ENCODE peak calls at places on chromosomes 13 and 19, in four cellular contexts. W is pancreas, D is PC-3, P is IMR-90. Z is an unnamed sample.

GRCh38 chr13:32687275-32687674 is 101.0 kb downstream of the PDS5B start:
- DNase-seq in D (no peak), P (no peak), W (no peak), Z (no peak)

GRCh38 chr13:46367622-46368327 is 19.3 kb downstream of the RUBCNL start:
- DNase-seq in P (peak), D (peak), W (no peak), Z (no peak)

GRCh38 chr19:51440846-51441409 is 17.3 kb downstream of the SIGLEC8 start:
- DNase-seq in W (no peak), P (no peak), D (peak), Z (no peak)

GRCh38 chr19:1945899-1946298 is 4.9 kb downstream of the CSNK1G2 start:
- DNase-seq in P (no peak), W (peak), D (peak), Z (no peak)

GRCh38 chr19:54042989-54043388 is 20.7 kb downstream of the VSTM1 start:
- DNase-seq in D (no peak), W (no peak), P (no peak), Z (no peak)

GRCh38 chr13:27383104-27383921 is 41.1 kb upstream of the GTF3A start:
- DNase-seq in W (no peak), D (no peak), P (no peak), Z (no peak)

GRCh38 chr19:38799104-38799503 is 10.1 kb downstream of the LGALS7B start:
- DNase-seq in W (no peak), D (peak), P (peak), Z (no peak)

GRCh38 chr13:24606486-24607170 is 73.6 kb upstream of the ATP12A start:
- DNase-seq in W (no peak), D (no peak), P (no peak), Z (no peak)

GRCh38 chr13:46751811-46752635 is 44.9 kb downstream of the ESD start:
- DNase-seq in W (no peak), D (no peak), P (peak), Z (no peak)

GRCh38 chr13:50991624-50992610 is 82.3 kb downstream of the RNASEH2B start:
- DNase-seq in D (no peak), P (no peak), W (no peak), Z (no peak)

GRCh38 chr13:32031025-32031814 is at the start of gene FRY:
- DNase-seq in D (peak), P (peak), W (peak), Z (peak)

GRCh38 chr13:32622827-32623226 is 36.6 kb downstream of the PDS5B start:
- DNase-seq in D (no peak), P (no peak), W (no peak), Z (no peak)

GRCh38 chr19:49348305-49349188 is 13.3 kb downstream of the CD37 start:
- DNase-seq in W (no peak), D (no peak), P (no peak), Z (no peak)

GRCh38 chr13:110521946-110522345 is 39.6 kb downstream of the RAB20 start:
- DNase-seq in P (no peak), D (no peak), W (no peak), Z (no peak)

GRCh38 chr19:20423381-20424207 is 142.0 kb downstream of the ZNF737 start:
- DNase-seq in P (peak), W (peak), D (peak), Z (peak)

GRCh38 chr19:55452381-55453325 is 8.8 kb downstream of the ISOC2 start:
- DNase-seq in D (peak), P (peak), W (no peak), Z (peak)

GRCh38 chr13:67258482-67258881 is 28.3 kb upstream of the PCDH9 start:
- DNase-seq in D (no peak), P (no peak), W (no peak), Z (no peak)

GRCh38 chr19:54393381-54393780 is 21.9 kb upstream of the TTYH1 start:
- DNase-seq in W (no peak), D (no peak), P (no peak), Z (no peak)

GRCh38 chr19:2962018-2962670 is 15.2 kb upstream of the TLE6 start:
- DNase-seq in W (no peak), P (peak), D (peak), Z (peak)

GRCh38 chr19:16516381-16516780 is 20.2 kb downstream of the C19orf44 start:
- DNase-seq in P (no peak), D (no peak), W (no peak), Z (no peak)

GRCh38 chr13:89267734-89268133 is 1596.6 kb downstream of the SLITRK5 start:
- DNase-seq in D (peak), W (no peak), P (no peak), Z (no peak)

GRCh38 chr13:101415358-101416174 is 742 bp downstream of the NALCN start:
- DNase-seq in P (no peak), D (no peak), W (no peak), Z (no peak)

GRCh38 chr19:18385675-18386542 is at the start of gene GDF15:
- DNase-seq in P (peak), D (peak), W (peak), Z (peak)

GRCh38 chr13:110134801-110135200 is 172.2 kb downstream of the COL4A1 start:
- DNase-seq in D (no peak), W (no peak), P (no peak), Z (no peak)

GRCh38 chr19:1211494-1212234 is 6.1 kb downstream of the STK11 start:
- DNase-seq in W (peak), P (no peak), D (no peak), Z (peak)

GRCh38 chr13:57630661-57631606 is 610 bp upstream of the PCDH17 start:
- DNase-seq in W (no peak), P (no peak), D (peak), Z (no peak)

GRCh38 chr13:57627663-57628062 is 3.9 kb upstream of the PCDH17 start:
- DNase-seq in P (peak), W (no peak), D (peak), Z (no peak)

GRCh38 chr13:57629391-57629804 is 2.1 kb upstream of the PCDH17 start:
- DNase-seq in W (no peak), P (no peak), D (no peak), Z (no peak)

GRCh38 chr13:57631607-57632275 is at the start of gene PCDH17:
- DNase-seq in P (no peak), D (no peak), W (peak), Z (no peak)

GRCh38 chr13:57629821-57630235 is 1.7 kb upstream of the PCDH17 start:
- DNase-seq in D (peak), W (peak), P (peak), Z (no peak)
- H3K4me3 ChIP-seq in D (peak), W (peak), P (peak), Z (no peak)

DNA sequence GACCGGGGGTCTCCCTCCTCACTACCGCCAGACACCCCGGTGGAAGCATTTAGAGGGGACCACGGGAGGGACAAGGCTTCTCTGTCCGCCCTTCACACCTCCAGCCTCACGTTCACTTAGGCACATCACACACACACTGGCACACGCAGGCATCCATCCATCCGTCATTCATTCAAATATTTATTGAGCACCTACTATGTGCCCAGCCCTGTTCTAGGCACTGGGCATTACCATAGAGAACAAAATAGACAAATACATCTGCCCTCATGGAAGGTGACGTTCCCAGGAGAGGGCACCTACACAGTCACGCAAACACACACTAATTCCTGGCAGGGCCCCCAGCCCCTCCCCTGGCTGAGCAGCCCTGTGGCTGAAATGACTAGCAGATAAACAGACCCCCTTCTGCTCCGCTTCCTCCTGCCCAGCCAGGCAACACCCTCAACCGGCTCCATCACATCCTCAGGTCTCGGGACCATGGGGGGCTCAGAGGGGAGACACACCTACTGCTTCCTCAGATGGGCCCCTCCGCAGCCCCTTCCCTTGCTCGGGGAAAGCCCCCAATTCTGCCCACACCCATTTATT is 3.7 kb upstream of the NOP53 start:
- DNase-seq in D (no peak), W (peak), P (no peak), Z (no peak)
- H3K27ac ChIP-seq in D (no peak), W (peak), P (peak), Z (peak)

DNA sequence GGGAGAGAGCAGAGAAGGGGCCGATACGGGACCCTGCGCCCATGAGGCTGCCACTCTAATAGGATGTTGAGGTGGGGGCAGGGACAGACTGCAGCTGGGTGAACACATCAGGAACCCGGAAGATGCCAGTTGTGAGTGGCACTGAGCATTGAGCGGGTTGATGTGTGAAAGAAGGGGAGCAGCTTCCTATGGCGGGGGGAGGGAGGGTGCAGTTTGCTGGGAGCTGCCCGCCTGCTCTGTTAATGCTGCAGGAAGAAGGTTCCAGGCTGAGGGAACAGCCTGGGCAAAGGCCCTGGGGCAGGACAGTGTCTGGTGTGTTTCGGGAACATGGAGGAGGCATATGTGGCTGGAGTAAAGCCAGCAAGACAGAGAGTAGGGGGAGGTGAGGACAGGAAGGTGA is 29.8 kb downstream of the DNM2 start:
- DNase-seq in D (no peak), P (no peak), W (no peak), Z (no peak)
- H3K4me3 ChIP-seq in D (no peak), P (no peak), W (no peak), Z (no peak)

DNA sequence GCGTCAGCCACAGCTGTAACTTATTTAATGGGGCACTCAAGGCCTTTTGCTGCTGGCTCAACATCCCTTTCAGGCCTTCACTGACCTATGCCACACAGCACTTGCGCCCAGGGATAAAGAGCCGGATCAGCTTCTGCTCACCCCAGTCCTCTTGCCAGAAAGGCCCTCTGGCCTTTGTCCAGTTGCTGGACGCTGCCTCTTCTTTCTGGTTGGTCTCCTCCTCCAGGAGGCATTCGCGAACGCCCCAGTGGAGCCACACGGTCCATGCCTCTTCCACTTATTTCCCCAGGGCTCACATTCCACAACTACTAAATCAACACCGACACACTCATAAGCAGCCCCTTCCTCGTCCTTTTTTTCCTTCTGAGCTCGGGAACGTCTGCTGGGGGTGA is 3.7 kb upstream of the ZNF329 start:
- DNase-seq in W (peak), D (no peak), P (peak), Z (peak)
- H3K27ac ChIP-seq in W (peak), D (no peak), P (peak), Z (peak)

GRCh38 chr13:71606818-71607217 is 260.2 kb downstream of the DACH1 start:
- DNase-seq in P (no peak), W (no peak), D (no peak), Z (no peak)

GRCh38 chr13:71607575-71607974 is 259.4 kb downstream of the DACH1 start:
- DNase-seq in W (no peak), D (no peak), P (no peak), Z (no peak)

GRCh38 chr13:71605744-71606143 is 261.3 kb downstream of the DACH1 start:
- DNase-seq in W (no peak), P (no peak), D (no peak), Z (no peak)

GRCh38 chr13:71603255-71603654 is 263.7 kb downstream of the DACH1 start:
- DNase-seq in D (no peak), P (no peak), W (no peak), Z (no peak)

DNA sequence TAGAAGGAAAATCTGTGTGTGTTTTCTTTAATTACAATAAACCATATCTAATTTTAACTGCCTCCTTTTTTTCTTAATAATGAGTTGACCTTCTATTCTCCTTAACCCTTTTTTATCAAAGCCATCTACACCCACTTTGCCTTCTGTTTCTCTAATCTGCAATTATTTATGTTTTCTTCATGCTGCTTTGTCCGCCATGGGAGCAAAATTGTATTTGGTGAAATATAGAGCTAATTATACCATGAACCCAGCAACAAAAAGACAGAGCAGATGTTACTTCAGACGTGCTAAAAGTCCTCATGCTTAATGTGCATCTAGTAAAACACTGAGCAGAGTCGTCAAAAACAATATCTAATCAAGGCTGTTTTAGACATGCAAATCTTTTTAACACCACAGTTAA is 264.7 kb downstream of the DACH1 start:
- DNase-seq in W (no peak), P (no peak), D (no peak), Z (no peak)
- H3K4me3 ChIP-seq in W (no peak), P (no peak), D (no peak), Z (no peak)

GRCh38 chr13:42612021-42612765 is 38.2 kb downstream of the TNFSF11 start:
- DNase-seq in D (peak), W (no peak), P (no peak), Z (no peak)
- H3K27ac ChIP-seq in D (no peak), W (no peak), P (no peak), Z (no peak)

GRCh38 chr19:29945017-29945416 is 3.0 kb downstream of the URI1 start:
- DNase-seq in P (no peak), W (no peak), D (no peak), Z (no peak)

GRCh38 chr19:29944415-29945012 is 2.5 kb downstream of the URI1 start:
- DNase-seq in W (no peak), P (no peak), D (no peak), Z (no peak)

GRCh38 chr19:29941828-29942403 is at the start of gene URI1:
- DNase-seq in P (peak), D (peak), W (peak), Z (peak)

GRCh38 chr19:29942404-29943261 is 594 bp downstream of the URI1 start:
- DNase-seq in P (no peak), D (peak), W (peak), Z (peak)

DNA sequence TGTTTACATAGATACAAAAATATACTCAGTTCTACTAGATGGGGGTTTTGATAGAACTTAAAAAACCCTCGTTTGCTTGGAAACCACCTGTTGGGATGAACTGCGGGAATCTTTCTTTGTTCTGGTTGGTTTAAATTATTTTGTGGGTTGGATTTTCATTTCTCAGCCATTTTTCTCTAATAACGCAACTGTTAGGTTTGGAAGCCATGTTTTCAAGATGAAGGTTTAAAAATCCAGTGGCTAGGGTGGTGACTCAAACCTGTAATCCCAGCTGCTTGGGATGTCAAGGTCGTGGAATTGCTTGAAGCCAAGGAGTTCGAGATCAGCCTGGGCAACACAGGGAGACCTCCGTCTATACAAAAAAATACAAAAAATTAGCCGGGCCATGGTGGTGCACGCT is 1.6 kb downstream of the URI1 start:
- DNase-seq in W (no peak), P (no peak), D (no peak), Z (no peak)
- H3K4me3 ChIP-seq in W (no peak), P (no peak), D (peak), Z (no peak)

GRCh38 chr13:29758591-29759114 is 91.8 kb downstream of the UBL3 start:
- DNase-seq in W (peak), P (no peak), D (peak), Z (no peak)
- H3K27ac ChIP-seq in W (no peak), P (no peak), D (peak), Z (no peak)

Z was measured in prostate gland.